ENCODE peak calls at places on chromosomes 16 and 17, in nine cellular contexts. V is NB4, M is OCI-LY7, I is AG04449, G is heart right ventricle, C is Peyer's patch, F is A549, R is tibial nerve, J is esophagus squamous epithelium. N is an unnamed sample.

GRCh38 chr17:61335105-61335844 is 64.4 kb upstream of the TBX2 start:
- DNase-seq in V (no peak), M (no peak), I (no peak), G (no peak), C (no peak), F (peak; percentile 78), R (no peak), J (no peak), N (no peak)

GRCh38 chr16:22373662-22374310 is 633 bp downstream of the CDR2 start:
- DNase-seq in V (peak; percentile 52), M (peak; percentile 72), I (no peak), G (peak; percentile 26), C (peak; percentile 76), F (no peak), R (peak; percentile 27), J (no peak), N (no peak)

GRCh38 chr17:33178641-33179040 is 114.5 kb downstream of the ASIC2 start:
- DNase-seq in V (no peak), M (no peak), I (no peak), G (no peak), C (no peak), F (no peak), R (no peak), J (no peak), N (no peak)

GRCh38 chr17:79485399-79485985 is 125.4 kb downstream of the RBFOX3 start:
- DNase-seq in V (no peak), M (no peak), I (no peak), G (no peak), C (no peak), F (no peak), R (no peak), J (no peak), N (no peak)

GRCh38 chr17:21445091-21445650 is 69.0 kb downstream of the KCNJ12 start:
- DNase-seq in V (no peak), M (no peak), I (no peak), G (no peak), C (no peak), F (no peak), R (no peak), J (no peak), N (no peak)

GRCh38 chr16:4556580-4556979 is 440 bp downstream of the C16orf96 start:
- DNase-seq in V (no peak), M (no peak), I (no peak), G (no peak), C (no peak), F (no peak), R (no peak), J (no peak), N (no peak)

GRCh38 chr16:12801511-12802042 is 2.1 kb downstream of the CPPED1 start:
- DNase-seq in V (peak; percentile 95), M (peak; percentile 14), I (peak; percentile 79), G (no peak), C (no peak), F (peak; percentile 39), R (no peak), J (no peak), N (peak; percentile 58)

GRCh38 chr16:88863426-88863825 is 3.0 kb downstream of the PABPN1L start:
- DNase-seq in V (no peak), M (no peak), I (no peak), G (no peak), C (no peak), F (no peak), R (no peak), J (no peak), N (no peak)

GRCh38 chr16:89581045-89581695 is 5.6 kb downstream of the CPNE7 start:
- DNase-seq in V (no peak), M (no peak), I (peak; percentile 90), G (no peak), C (no peak), F (peak; percentile 74), R (no peak), J (no peak), N (no peak)

GRCh38 chr17:13835151-13835550 is 233.4 kb upstream of the HS3ST3A1 start:
- DNase-seq in V (no peak), M (no peak), I (no peak), G (no peak), C (no peak), F (no peak), R (no peak), J (no peak), N (no peak)

GRCh38 chr16:10981697-10982216 is 37.4 kb downstream of the CLEC16A start:
- DNase-seq in V (peak; percentile 49), M (peak; percentile 81), I (no peak), G (no peak), C (no peak), F (peak; percentile 53), R (no peak), J (no peak), N (no peak)

GRCh38 chr17:50947844-50948514 is 81.8 kb upstream of the TOB1 start:
- DNase-seq in V (no peak), M (no peak), I (no peak), G (peak; percentile 54), C (peak; percentile 90), F (peak; percentile 89), R (peak; percentile 18), J (no peak), N (no peak)

GRCh38 chr17:80952291-80952690 is 39.4 kb upstream of the CHMP6 start:
- DNase-seq in V (no peak), M (no peak), I (no peak), G (no peak), C (no peak), F (no peak), R (no peak), J (no peak), N (no peak)

GRCh38 chr17:39281806-39282205 is 56.1 kb upstream of the STAC2 start:
- DNase-seq in V (no peak), M (no peak), I (peak; percentile 16), G (no peak), C (no peak), F (no peak), R (no peak), J (no peak), N (no peak)

GRCh38 chr16:56980792-56981724 is 8.3 kb upstream of the NLRC5 start:
- DNase-seq in V (peak; percentile 85), M (peak; percentile 63), I (no peak), G (no peak), C (no peak), F (no peak), R (no peak), J (no peak), N (no peak)

GRCh38 chr16:30372037-30372712 is 1.9 kb upstream of the TBC1D10B start:
- DNase-seq in V (no peak), M (peak; percentile 77), I (no peak), G (no peak), C (no peak), F (no peak), R (no peak), J (no peak), N (no peak)

GRCh38 chr17:11264183-11264871 is 23.3 kb downstream of the SHISA6 start:
- DNase-seq in V (peak; percentile 45), M (peak; percentile 9), I (no peak), G (no peak), C (no peak), F (peak; percentile 49), R (no peak), J (no peak), N (no peak)

DNA sequence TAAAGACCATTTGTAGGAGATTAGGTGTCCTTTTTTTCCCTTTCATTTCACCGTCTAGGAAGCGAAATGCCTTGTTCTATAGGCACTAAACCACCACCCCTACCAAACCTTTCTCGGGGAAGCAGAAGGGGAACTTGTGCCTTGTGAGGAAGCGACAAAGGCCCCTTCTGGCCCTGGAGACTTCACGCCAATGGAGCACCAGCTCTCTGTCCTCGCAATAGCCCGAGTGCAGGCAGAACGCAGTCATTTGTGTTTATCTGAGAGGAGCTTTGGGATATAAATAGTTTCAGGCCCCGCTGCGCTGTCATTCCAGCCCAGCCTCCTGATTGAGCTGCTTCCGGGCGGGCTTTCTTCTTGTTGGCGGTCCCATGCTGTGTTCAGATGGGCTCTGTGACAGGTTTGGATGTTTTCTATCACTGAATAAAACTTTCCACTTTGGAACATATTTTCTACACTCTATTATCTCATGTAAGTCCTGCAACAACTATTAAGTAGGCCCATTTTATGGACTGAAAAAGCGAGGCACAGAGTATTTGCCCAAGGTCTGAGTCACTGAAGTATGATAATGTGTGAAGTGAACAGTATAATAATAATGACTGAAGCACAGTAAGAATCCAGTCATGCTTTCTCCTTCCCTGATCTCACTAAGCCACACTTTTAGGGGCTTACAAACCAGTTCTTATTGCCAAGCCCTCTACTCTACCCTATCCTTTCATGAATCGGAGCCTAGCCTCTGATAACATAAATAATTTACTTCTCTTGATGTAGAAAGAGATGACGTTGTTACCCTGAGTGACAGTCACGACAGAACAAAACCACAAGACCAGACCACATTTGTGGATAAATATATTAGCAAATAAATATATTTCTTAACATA is 1.1 kb upstream of the SUPT4H1 start:
- DNase-seq in V (peak; percentile 75), M (peak; percentile 67), I (no peak), G (peak; percentile 34), C (peak; percentile 66), F (no peak), R (no peak), J (no peak), N (no peak)
- H3K4me3 ChIP-seq in V (peak overlapping the region; percentile 92), M (peak overlapping the region; percentile 79), I (peak overlapping the region; percentile 99), G (peak overlapping the region; percentile 83), C (peak overlapping the region; percentile 67), F (peak overlapping the region; percentile 83), R (peak overlapping the region; percentile 78), J (peak overlapping the region; percentile 90), N (peak overlapping the region; percentile 84)

DNA sequence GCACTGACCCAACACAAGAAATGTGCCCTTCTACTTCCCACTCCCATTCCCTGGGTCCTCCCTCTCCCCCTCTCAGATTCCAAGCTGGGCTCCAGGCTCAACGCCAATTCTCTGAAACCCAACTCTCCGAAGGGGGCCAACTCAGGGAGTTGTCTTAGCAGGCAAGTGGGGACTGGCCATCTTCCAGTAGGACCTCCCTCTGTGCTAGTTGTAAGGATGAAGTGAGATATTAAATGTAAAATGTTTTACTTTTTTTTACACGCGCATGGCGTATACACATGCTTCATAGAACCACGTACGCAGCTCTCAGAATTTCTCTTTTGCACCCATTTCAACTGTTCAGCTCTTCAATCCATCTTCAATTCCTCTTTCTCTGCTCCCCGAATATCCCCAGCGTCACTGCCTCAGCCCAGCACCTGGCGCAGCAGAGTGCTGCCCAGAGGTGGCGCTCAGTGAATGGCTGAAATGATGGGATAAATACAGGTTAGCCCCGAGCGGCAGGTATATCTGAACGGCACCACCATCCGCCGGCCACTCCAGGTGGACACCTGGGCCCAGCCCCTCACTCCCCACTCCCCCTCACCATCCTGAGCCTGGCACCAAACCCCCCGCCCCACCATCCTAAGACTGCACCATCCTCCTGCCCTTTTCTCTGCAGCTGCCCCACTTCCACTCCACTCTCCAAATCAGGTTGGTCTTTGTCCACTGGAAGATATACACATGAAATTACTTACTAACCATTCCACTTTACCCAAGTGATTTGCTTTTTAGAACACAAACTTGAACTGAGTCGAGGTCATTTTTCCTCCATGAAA is 43.9 kb upstream of the TNRC6C start:
- DNase-seq in V (no peak), M (peak; percentile 29), I (no peak), G (no peak), C (no peak), F (no peak), R (no peak), J (no peak), N (no peak)
- TF ChIP-seq CTCF in V (no peak), M (peak; percentile 71), I (no peak), G (no peak), C (no peak), F (peak; percentile 21), R (no peak), J (no peak), N (no peak)

GRCh38 chr17:57833597-57833939 is 16.3 kb downstream of the MRPS23 start:
- DNase-seq in V (no peak), M (no peak), I (no peak), G (no peak), C (no peak), F (no peak), R (no peak), J (no peak), N (no peak)
- H3K4me3 ChIP-seq in V (peak overlapping the region; percentile 46), M (no peak overlapping the region), I (no peak overlapping the region), G (peak overlapping the region; percentile 8), C (no peak overlapping the region), F (no peak overlapping the region), R (peak overlapping the region; percentile 51), J (peak overlapping the region; percentile 64), N (no peak overlapping the region)

GRCh38 chr16:55323637-55324490 is at the start of gene IRX6:
- DNase-seq in V (no peak), M (no peak), I (no peak), G (peak; percentile 71), C (no peak), F (peak; percentile 41), R (no peak), J (no peak), N (no peak)
- TF ChIP-seq CTCF in V (peak; percentile 36), M (no peak), I (no peak), G (peak; percentile 76), C (no peak), F (peak; percentile 22), R (no peak), J (no peak), N (peak; percentile 31)

N was measured in GM12864.